ENCODE peak calls at places on chromosomes 12 and 14, in six cellular contexts. H is neural crest cell, K is bronchial epithelial cell, Q is mucosa of gallbladder, J is AG09319, D is MCF 10A. B is an unnamed sample.

GRCh38 chr14:55580401-55581010 is 499 bp downstream of the KTN1 start:
- DNase-seq in J (no peak), K (no peak), D (peak), H (peak), Q (peak), B (peak)

GRCh38 chr12:80937391-80938238 is at the start of gene LIN7A:
- DNase-seq in Q (peak), D (peak), H (peak), K (no peak), J (no peak), B (no peak)

GRCh38 chr12:49893753-49894752 is 9.6 kb downstream of the FAIM2 start:
- DNase-seq in K (peak), H (no peak), Q (peak), J (no peak), D (peak), B (no peak)

GRCh38 chr14:79342942-79343341 is 868.4 kb downstream of the DIO2 start:
- DNase-seq in J (no peak), Q (no peak), H (no peak), K (peak), D (no peak), B (no peak)

GRCh38 chr14:81366259-81366658 is 33.9 kb downstream of the STON2 start:
- DNase-seq in H (no peak), Q (no peak), K (peak), D (peak), J (no peak), B (no peak)

GRCh38 chr14:61396279-61396678 is 74.9 kb downstream of the PRKCH start:
- DNase-seq in H (no peak), Q (no peak), K (no peak), D (no peak), J (no peak), B (no peak)

GRCh38 chr12:6182279-6182898 is 17.8 kb upstream of the CD9 start:
- DNase-seq in J (peak), Q (peak), K (peak), H (peak), D (peak), B (no peak)

GRCh38 chr12:103114296-103115055 is 157.0 kb downstream of the ASCL1 start:
- DNase-seq in D (peak), J (no peak), Q (peak), H (no peak), K (peak), B (no peak)

GRCh38 chr12:84874125-84874824 is 38.3 kb downstream of the SLC6A15 start:
- DNase-seq in D (peak), J (peak), K (peak), H (no peak), Q (no peak), B (peak)

GRCh38 chr14:103562135-103562384 is 397 bp downstream of the BAG5 start:
- DNase-seq in H (no peak), D (no peak), K (no peak), J (no peak), Q (no peak), B (no peak)

GRCh38 chr14:58238252-58239247 is 6.1 kb upstream of the PSMA3 start:
- DNase-seq in Q (peak), H (no peak), K (peak), D (no peak), J (no peak), B (peak)

GRCh38 chr14:59688224-59689170 is 111.9 kb upstream of the CCDC175 start:
- DNase-seq in D (peak), K (peak), H (peak), J (no peak), Q (peak), B (no peak)

GRCh38 chr12:46187023-46187422 is 81.8 kb downstream of the SLC38A1 start:
- DNase-seq in Q (peak), D (peak), K (peak), H (no peak), J (peak), B (no peak)

GRCh38 chr12:75805905-75806304 is 225.7 kb downstream of the PHLDA1 start:
- DNase-seq in H (no peak), J (no peak), D (no peak), Q (no peak), K (no peak), B (no peak)

GRCh38 chr12:50066402-50066801 is 9.0 kb downstream of the ASIC1 start:
- DNase-seq in H (no peak), K (peak), Q (no peak), D (no peak), J (peak), B (no peak)

GRCh38 chr14:53055003-53055402 is 98.1 kb downstream of the DDHD1 start:
- DNase-seq in D (peak), K (peak), H (no peak), Q (no peak), J (peak), B (no peak)

GRCh38 chr12:65603428-65604351 is 220.6 kb upstream of the HMGA2 start:
- DNase-seq in H (no peak), K (peak), Q (peak), J (peak), D (peak), B (no peak)

GRCh38 chr14:42504433-42504832 is 897.8 kb downstream of the LRFN5 start:
- DNase-seq in H (no peak), K (no peak), J (no peak), Q (no peak), D (peak), B (no peak)

GRCh38 chr12:40573024-40573423 is 119.2 kb upstream of the CNTN1 start:
- DNase-seq in J (no peak), K (no peak), H (no peak), Q (no peak), D (no peak), B (no peak)

GRCh38 chr12:122870163-122870842 is 25.6 kb downstream of the VPS37B start:
- DNase-seq in H (no peak), Q (no peak), J (no peak), D (no peak), K (no peak), B (no peak)

GRCh38 chr14:29316936-29317335 is 550.3 kb downstream of the FOXG1 start:
- DNase-seq in H (no peak), J (no peak), D (no peak), Q (no peak), K (no peak), B (no peak)

GRCh38 chr12:58671196-58671595 is 249.1 kb downstream of the LRIG3 start:
- DNase-seq in K (peak), H (no peak), D (no peak), Q (no peak), J (no peak), B (no peak)

GRCh38 chr12:47277972-47278448 is 198.3 kb upstream of the AMIGO2 start:
- DNase-seq in H (no peak), K (peak), J (peak), D (peak), Q (peak), B (no peak)

GRCh38 chr12:79546461-79547043 is 144.2 kb downstream of the PAWR start:
- DNase-seq in J (no peak), Q (no peak), K (no peak), D (no peak), H (no peak), B (no peak)